ENCODE peak calls at places on chromosomes 16 and 17, in six cellular contexts. One of them, this sample, is unnamed.

GRCh38 chr17:64773836-64774761 is 112.0 kb upstream of the SMURF2 start:
- DNase-seq in HepG2: peak; percentile 91
- DNase-seq in H1: peak; percentile 93
- DNase-seq in K562: peak; percentile 71
- DNase-seq in GM12891: no peak
- DNase-seq in GM12878: no peak
- DNase-seq in this sample: no peak

GRCh38 chr16:67865318-67865717 is 7.5 kb upstream of the EDC4 start:
- DNase-seq in HepG2: peak; percentile 68
- DNase-seq in H1: no peak
- DNase-seq in K562: peak; percentile 42
- DNase-seq in GM12891: no peak
- DNase-seq in GM12878: no peak
- DNase-seq in this sample: no peak

GRCh38 chr16:76277099-76278030 is at the start of gene CNTNAP4:
- DNase-seq in HepG2: no peak
- DNase-seq in H1: peak; percentile 73
- DNase-seq in K562: no peak
- DNase-seq in GM12891: no peak
- DNase-seq in GM12878: no peak
- DNase-seq in this sample: no peak

GRCh38 chr17:40960144-40960543 is 6.6 kb downstream of the KRT39 start:
- DNase-seq in HepG2: no peak
- DNase-seq in H1: no peak
- DNase-seq in K562: no peak
- DNase-seq in GM12891: no peak
- DNase-seq in GM12878: no peak
- DNase-seq in this sample: no peak

GRCh38 chr17:61875285-61875684 is 12.0 kb upstream of the BRIP1 start:
- DNase-seq in HepG2: no peak
- DNase-seq in H1: no peak
- DNase-seq in K562: no peak
- DNase-seq in GM12891: no peak
- DNase-seq in GM12878: no peak
- DNase-seq in this sample: no peak

GRCh38 chr17:73564856-73565255 is 79.4 kb downstream of the SDK2 start:
- DNase-seq in HepG2: no peak
- DNase-seq in H1: no peak
- DNase-seq in K562: no peak
- DNase-seq in GM12891: no peak
- DNase-seq in GM12878: no peak
- DNase-seq in this sample: no peak

GRCh38 chr17:39740357-39741111 is 2.8 kb downstream of the GRB7 start:
- DNase-seq in HepG2: peak; percentile 90
- DNase-seq in H1: peak; percentile 79
- DNase-seq in K562: peak; percentile 68
- DNase-seq in GM12891: no peak
- DNase-seq in GM12878: no peak
- DNase-seq in this sample: peak; percentile 13

GRCh38 chr16:85126731-85127662 is 14.7 kb upstream of the CIBAR2 start:
- DNase-seq in HepG2: no peak
- DNase-seq in H1: peak; percentile 66
- DNase-seq in K562: peak; percentile 67
- DNase-seq in GM12891: no peak
- DNase-seq in GM12878: no peak
- DNase-seq in this sample: no peak

GRCh38 chr16:75064403-75065148 is 52.0 kb downstream of the LDHD start:
- DNase-seq in HepG2: peak; percentile 83
- DNase-seq in H1: no peak
- DNase-seq in K562: no peak
- DNase-seq in GM12891: no peak
- DNase-seq in GM12878: no peak
- DNase-seq in this sample: no peak

GRCh38 chr16:11557811-11558210 is 28.9 kb downstream of the LITAF start:
- DNase-seq in HepG2: no peak
- DNase-seq in H1: no peak
- DNase-seq in K562: no peak
- DNase-seq in GM12891: no peak
- DNase-seq in GM12878: no peak
- DNase-seq in this sample: no peak

GRCh38 chr16:89534147-89534788 is 26.1 kb downstream of the SPG7 start:
- DNase-seq in HepG2: no peak
- DNase-seq in H1: no peak
- DNase-seq in K562: no peak
- DNase-seq in GM12891: no peak
- DNase-seq in GM12878: no peak
- DNase-seq in this sample: no peak

GRCh38 chr17:63476857-63477470 is at the start of gene ACE:
- DNase-seq in HepG2: no peak
- DNase-seq in H1: peak; percentile 83
- DNase-seq in K562: peak; percentile 80
- DNase-seq in GM12891: peak; percentile 70
- DNase-seq in GM12878: no peak
- DNase-seq in this sample: no peak

GRCh38 chr17:38605230-38605851 is 411 bp downstream of the SRCIN1 start:
- DNase-seq in HepG2: no peak
- DNase-seq in H1: peak; percentile 82
- DNase-seq in K562: no peak
- DNase-seq in GM12891: no peak
- DNase-seq in GM12878: no peak
- DNase-seq in this sample: peak; percentile 60

GRCh38 chr17:57459286-57459915 is 203.1 kb downstream of the MSI2 start:
- DNase-seq in HepG2: peak; percentile 100
- DNase-seq in H1: no peak
- DNase-seq in K562: peak; percentile 61
- DNase-seq in GM12891: no peak
- DNase-seq in GM12878: no peak
- DNase-seq in this sample: no peak

GRCh38 chr16:86823125-86823524 is 244.8 kb downstream of the FOXL1 start:
- DNase-seq in HepG2: no peak
- DNase-seq in H1: no peak
- DNase-seq in K562: no peak
- DNase-seq in GM12891: no peak
- DNase-seq in GM12878: no peak
- DNase-seq in this sample: no peak

GRCh38 chr16:81315271-81316175 is 761 bp downstream of the GAN start:
- DNase-seq in HepG2: peak; percentile 32
- DNase-seq in H1: peak; percentile 62
- DNase-seq in K562: peak; percentile 76
- DNase-seq in GM12891: peak; percentile 33
- DNase-seq in GM12878: no peak
- DNase-seq in this sample: peak; percentile 38

GRCh38 chr16:84826558-84826941 is 6.8 kb downstream of the CRISPLD2 start:
- DNase-seq in HepG2: no peak
- DNase-seq in H1: no peak
- DNase-seq in K562: no peak
- DNase-seq in GM12891: no peak
- DNase-seq in GM12878: no peak
- DNase-seq in this sample: no peak

GRCh38 chr17:34351041-34351575 is 5.2 kb upstream of the CCL13 start:
- DNase-seq in HepG2: no peak
- DNase-seq in H1: no peak
- DNase-seq in K562: no peak
- DNase-seq in GM12891: no peak
- DNase-seq in GM12878: no peak
- DNase-seq in this sample: no peak

GRCh38 chr17:64045176-64045575 is 24.7 kb upstream of the ICAM2 start:
- DNase-seq in HepG2: no peak
- DNase-seq in H1: no peak
- DNase-seq in K562: no peak
- DNase-seq in GM12891: no peak
- DNase-seq in GM12878: no peak
- DNase-seq in this sample: no peak

GRCh38 chr17:43898446-43898845 is 8.9 kb downstream of the MPP2 start:
- DNase-seq in HepG2: no peak
- DNase-seq in H1: no peak
- DNase-seq in K562: no peak
- DNase-seq in GM12891: no peak
- DNase-seq in GM12878: no peak
- DNase-seq in this sample: no peak

GRCh38 chr16:30697264-30698138 is 1.5 kb upstream of the SRCAP start:
- DNase-seq in HepG2: no peak
- DNase-seq in H1: no peak
- DNase-seq in K562: peak; percentile 86
- DNase-seq in GM12891: peak; percentile 84
- DNase-seq in GM12878: no peak
- DNase-seq in this sample: peak; percentile 87

GRCh38 chr16:9047689-9048301 is 43.6 kb upstream of the HAPSTR1 start:
- DNase-seq in HepG2: peak; percentile 97
- DNase-seq in H1: peak; percentile 50
- DNase-seq in K562: peak; percentile 85
- DNase-seq in GM12891: no peak
- DNase-seq in GM12878: peak; percentile 62
- DNase-seq in this sample: no peak

GRCh38 chr16:90008708-90009145 is 10.5 kb downstream of the DBNDD1 start:
- DNase-seq in HepG2: no peak
- DNase-seq in H1: no peak
- DNase-seq in K562: no peak
- DNase-seq in GM12891: peak; percentile 78
- DNase-seq in GM12878: no peak
- DNase-seq in this sample: no peak

GRCh38 chr17:74528491-74529199 is 2.6 kb downstream of the CD300LB start:
- DNase-seq in HepG2: no peak
- DNase-seq in H1: no peak
- DNase-seq in K562: no peak
- DNase-seq in GM12891: no peak
- DNase-seq in GM12878: peak; percentile 76
- DNase-seq in this sample: no peak

GRCh38 chr16:71846443-71846842 is 667 bp downstream of the ATXN1L start:
- DNase-seq in HepG2: no peak
- DNase-seq in H1: peak; percentile 49
- DNase-seq in K562: no peak
- DNase-seq in GM12891: no peak
- DNase-seq in GM12878: no peak
- DNase-seq in this sample: no peak

GRCh38 chr16:8493885-8494487 is 96.3 kb downstream of the TMEM114 start:
- DNase-seq in HepG2: no peak
- DNase-seq in H1: peak; percentile 50
- DNase-seq in K562: no peak
- DNase-seq in GM12891: no peak
- DNase-seq in GM12878: no peak
- DNase-seq in this sample: no peak

GRCh38 chr16:23072084-23072599 is 77.1 kb downstream of the USP31 start:
- DNase-seq in HepG2: no peak
- DNase-seq in H1: no peak
- DNase-seq in K562: no peak
- DNase-seq in GM12891: no peak
- DNase-seq in GM12878: no peak
- DNase-seq in this sample: no peak

GRCh38 chr17:17171991-17172939 is 33.9 kb downstream of the PLD6 start:
- DNase-seq in HepG2: no peak
- DNase-seq in H1: no peak
- DNase-seq in K562: peak; percentile 76
- DNase-seq in GM12891: no peak
- DNase-seq in GM12878: no peak
- DNase-seq in this sample: no peak

GRCh38 chr17:3583456-3583855 is 25.8 kb downstream of the TRPV1 start:
- DNase-seq in HepG2: no peak
- DNase-seq in H1: no peak
- DNase-seq in K562: no peak
- DNase-seq in GM12891: no peak
- DNase-seq in GM12878: no peak
- DNase-seq in this sample: no peak

GRCh38 chr17:50661795-50662391 is 27.2 kb downstream of the ABCC3 start:
- DNase-seq in HepG2: peak; percentile 93
- DNase-seq in H1: no peak
- DNase-seq in K562: peak; percentile 67
- DNase-seq in GM12891: no peak
- DNase-seq in GM12878: no peak
- DNase-seq in this sample: no peak

GRCh38 chr16:69848635-69849545 is 86.8 kb downstream of the WWP2 start:
- DNase-seq in HepG2: no peak
- DNase-seq in H1: no peak
- DNase-seq in K562: no peak
- DNase-seq in GM12891: no peak
- DNase-seq in GM12878: no peak
- DNase-seq in this sample: no peak

GRCh38 chr17:4938670-4939553 is 934 bp downstream of the SLC25A11 start:
- DNase-seq in HepG2: no peak
- DNase-seq in H1: no peak
- DNase-seq in K562: no peak
- DNase-seq in GM12891: no peak
- DNase-seq in GM12878: no peak
- DNase-seq in this sample: no peak

GRCh38 chr17:65751263-65751662 is 189.8 kb upstream of the AXIN2 start:
- DNase-seq in HepG2: no peak
- DNase-seq in H1: no peak
- DNase-seq in K562: no peak
- DNase-seq in GM12891: no peak
- DNase-seq in GM12878: no peak
- DNase-seq in this sample: no peak

GRCh38 chr17:80959330-80960036 is 32.2 kb upstream of the CHMP6 start:
- DNase-seq in HepG2: no peak
- DNase-seq in H1: no peak
- DNase-seq in K562: no peak
- DNase-seq in GM12891: no peak
- DNase-seq in GM12878: no peak
- DNase-seq in this sample: no peak
- TF ChIP-seq POLR2AphosphoS5 in HepG2: no peak
- TF ChIP-seq POLR2AphosphoS5 in H1: no peak
- TF ChIP-seq POLR2AphosphoS5 in K562: no peak
- TF ChIP-seq POLR2AphosphoS5 in GM12891: no peak
- TF ChIP-seq POLR2AphosphoS5 in GM12878: no peak
- TF ChIP-seq POLR2AphosphoS5 in this sample: no peak

GRCh38 chr17:28937044-28937729 is 14.1 kb downstream of the PHF12 start:
- DNase-seq in HepG2: peak; percentile 85
- DNase-seq in H1: no peak
- DNase-seq in K562: no peak
- DNase-seq in GM12891: no peak
- DNase-seq in GM12878: no peak
- DNase-seq in this sample: no peak
- TF ChIP-seq POLR2A in HepG2: no peak
- TF ChIP-seq POLR2A in H1: no peak
- TF ChIP-seq POLR2A in K562: no peak
- TF ChIP-seq POLR2A in GM12891: no peak
- TF ChIP-seq POLR2A in GM12878: no peak
- TF ChIP-seq POLR2A in this sample: no peak

GRCh38 chr17:8865811-8866210 is 1.7 kb downstream of the PIK3R6 start:
- DNase-seq in HepG2: no peak
- DNase-seq in H1: no peak
- DNase-seq in K562: no peak
- DNase-seq in GM12891: no peak
- DNase-seq in GM12878: no peak
- DNase-seq in this sample: no peak
- TF ChIP-seq TAF1 in HepG2: no peak
- TF ChIP-seq TAF1 in H1: no peak
- TF ChIP-seq TAF1 in K562: no peak
- TF ChIP-seq TAF1 in GM12891: no peak
- TF ChIP-seq TAF1 in GM12878: no peak
- TF ChIP-seq TAF1 in this sample: no peak

DNA sequence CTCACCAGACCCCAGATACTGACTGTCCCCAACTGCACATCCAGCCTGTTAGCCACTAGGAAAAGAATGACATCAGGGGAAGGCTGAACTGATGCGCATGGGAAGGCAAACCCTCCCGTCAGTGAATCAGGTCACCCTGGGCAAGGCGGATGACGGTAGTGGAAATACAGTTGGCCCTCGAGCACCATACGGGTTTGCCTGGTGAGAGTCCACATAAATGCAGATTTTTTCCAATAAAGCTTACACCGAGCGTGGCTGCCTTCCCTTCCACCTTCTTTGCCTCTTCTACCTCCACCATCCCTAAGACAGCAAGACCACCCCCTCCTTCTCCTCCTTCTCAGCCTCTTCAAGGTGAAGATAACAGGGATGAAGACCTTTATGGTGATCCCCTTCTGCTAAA is 236.1 kb upstream of the TNRC6C start:
- DNase-seq in HepG2: no peak
- DNase-seq in H1: peak; percentile 33
- DNase-seq in K562: no peak
- DNase-seq in GM12891: no peak
- DNase-seq in GM12878: no peak
- DNase-seq in this sample: no peak
- TF ChIP-seq POLR2AphosphoS5 in HepG2: no peak
- TF ChIP-seq POLR2AphosphoS5 in H1: no peak
- TF ChIP-seq POLR2AphosphoS5 in K562: no peak
- TF ChIP-seq POLR2AphosphoS5 in GM12891: no peak
- TF ChIP-seq POLR2AphosphoS5 in GM12878: no peak
- TF ChIP-seq POLR2AphosphoS5 in this sample: no peak